ENCODE peak calls at places on chromosomes 7 and 10, in eight cellular contexts. Z, U, I, Y, C, A, K and D are unnamed samples.

GRCh38 chr7:28647076-28647421 is 234.7 kb downstream of the CREB5 start:
- DNase-seq in Z (no peak), U (no peak), I (no peak), Y (no peak), C (no peak), A (no peak), K (no peak), D (no peak)

GRCh38 chr10:28432210-28432676 is 100.7 kb upstream of the WAC start:
- DNase-seq in Z (peak), U (peak), I (peak), Y (peak), C (peak), A (peak), K (peak), D (no peak)

GRCh38 chr7:12769464-12769863 is 82.0 kb downstream of the ARL4A start:
- DNase-seq in Z (no peak), U (no peak), I (no peak), Y (no peak), C (no peak), A (no peak), K (no peak), D (no peak)

GRCh38 chr7:143492799-143493568 is 15.3 kb downstream of the TAS2R41 start:
- DNase-seq in Z (no peak), U (no peak), I (no peak), Y (no peak), C (no peak), A (no peak), K (no peak), D (no peak)

GRCh38 chr7:14432936-14433335 is 443.5 kb upstream of the ETV1 start:
- DNase-seq in Z (no peak), U (no peak), I (no peak), Y (no peak), C (peak), A (no peak), K (no peak), D (no peak)

GRCh38 chr7:38185938-38186337 is 7.9 kb downstream of the STARD3NL start:
- DNase-seq in Z (no peak), U (no peak), I (no peak), Y (no peak), C (no peak), A (no peak), K (no peak), D (no peak)

GRCh38 chr7:41938371-41938770 is 235.5 kb upstream of the INHBA start:
- DNase-seq in Z (no peak), U (no peak), I (no peak), Y (no peak), C (no peak), A (no peak), K (no peak), D (no peak)

GRCh38 chr7:123863461-123863860 is 18.5 kb downstream of the HYAL4 start:
- DNase-seq in Z (no peak), U (no peak), I (no peak), Y (peak), C (no peak), A (no peak), K (no peak), D (no peak)

GRCh38 chr7:17009007-17009719 is 127.4 kb upstream of the AGR3 start:
- DNase-seq in Z (no peak), U (no peak), I (no peak), Y (peak), C (no peak), A (no peak), K (peak), D (no peak)

GRCh38 chr7:92833024-92833765 is 3.2 kb downstream of the CDK6 start:
- DNase-seq in Z (peak), U (peak), I (peak), Y (peak), C (peak), A (peak), K (peak), D (peak)

GRCh38 chr7:33905389-33906032 is at the start of gene BMPER:
- DNase-seq in Z (peak), U (peak), I (peak), Y (no peak), C (peak), A (peak), K (peak), D (peak)

GRCh38 chr10:75334720-75335119 is 66.8 kb downstream of the ZNF503 start:
- DNase-seq in Z (no peak), U (no peak), I (no peak), Y (no peak), C (no peak), A (no peak), K (no peak), D (no peak)

GRCh38 chr10:84026821-84027257 is 112.5 kb upstream of the GHITM start:
- DNase-seq in Z (no peak), U (no peak), I (peak), Y (peak), C (peak), A (no peak), K (no peak), D (no peak)

GRCh38 chr7:115973381-115973780 is 57.2 kb downstream of the TFEC start:
- DNase-seq in Z (no peak), U (no peak), I (no peak), Y (no peak), C (no peak), A (no peak), K (no peak), D (no peak)

GRCh38 chr7:77738871-77739270 is 42.6 kb downstream of the RSBN1L start:
- DNase-seq in Z (peak), U (peak), I (no peak), Y (peak), C (no peak), A (no peak), K (no peak), D (no peak)

GRCh38 chr10:12717981-12718707 is 283.4 kb downstream of the CCDC3 start:
- DNase-seq in Z (no peak), U (peak), I (no peak), Y (peak), C (no peak), A (no peak), K (no peak), D (no peak)

GRCh38 chr7:333399-333776 is 43.4 kb downstream of the FOXL3 start:
- DNase-seq in Z (peak), U (no peak), I (peak), Y (no peak), C (peak), A (peak), K (peak), D (no peak)

GRCh38 chr10:70528726-70529362 is 50.3 kb downstream of the PALD1 start:
- DNase-seq in Z (peak), U (peak), I (peak), Y (peak), C (peak), A (no peak), K (peak), D (no peak)

GRCh38 chr7:5643280-5643679 is 138.2 kb downstream of the RNF216 start:
- DNase-seq in Z (no peak), U (no peak), I (no peak), Y (peak), C (no peak), A (peak), K (no peak), D (no peak)

GRCh38 chr10:101015582-101015973 is 15.4 kb downstream of the PDZD7 start:
- DNase-seq in Z (no peak), U (no peak), I (no peak), Y (no peak), C (no peak), A (no peak), K (no peak), D (no peak)

GRCh38 chr10:119461380-119461779 is 81.1 kb downstream of the RGS10 start:
- DNase-seq in Z (no peak), U (peak), I (no peak), Y (no peak), C (no peak), A (peak), K (no peak), D (no peak)

GRCh38 chr10:7152341-7152740 is 258.5 kb downstream of the SFMBT2 start:
- DNase-seq in Z (no peak), U (no peak), I (no peak), Y (no peak), C (no peak), A (no peak), K (no peak), D (no peak)

GRCh38 chr10:79142064-79142491 is 73.3 kb downstream of the ZMIZ1 start:
- DNase-seq in Z (no peak), U (peak), I (no peak), Y (no peak), C (no peak), A (no peak), K (no peak), D (no peak)

GRCh38 chr10:8534089-8534488 is 479.6 kb downstream of the GATA3 start:
- DNase-seq in Z (no peak), U (no peak), I (no peak), Y (no peak), C (no peak), A (no peak), K (no peak), D (no peak)

GRCh38 chr7:42192072-42192471 is 44.9 kb downstream of the GLI3 start:
- DNase-seq in Z (no peak), U (no peak), I (no peak), Y (no peak), C (no peak), A (no peak), K (no peak), D (no peak)

GRCh38 chr7:32506266-32507054 is 11.2 kb downstream of the AVL9 start:
- DNase-seq in Z (peak), U (peak), I (no peak), Y (peak), C (no peak), A (no peak), K (peak), D (no peak)

GRCh38 chr10:68202965-68203358 is 29.0 kb downstream of the ATOH7 start:
- DNase-seq in Z (peak), U (no peak), I (no peak), Y (no peak), C (no peak), A (no peak), K (no peak), D (no peak)

GRCh38 chr7:93622036-93622714 is 47.7 kb upstream of the CALCR start:
- DNase-seq in Z (no peak), U (peak), I (peak), Y (peak), C (no peak), A (no peak), K (peak), D (no peak)

GRCh38 chr10:57849726-57850357 is 417.9 kb downstream of the IPMK start:
- DNase-seq in Z (no peak), U (no peak), I (no peak), Y (peak), C (no peak), A (no peak), K (peak), D (no peak)

GRCh38 chr10:131570716-131571307 is 259.3 kb upstream of the TCERG1L start:
- DNase-seq in Z (no peak), U (no peak), I (no peak), Y (no peak), C (no peak), A (no peak), K (no peak), D (peak)

GRCh38 chr7:154171422-154171821 is 119.2 kb downstream of the DPP6 start:
- DNase-seq in Z (no peak), U (no peak), I (no peak), Y (no peak), C (no peak), A (no peak), K (no peak), D (no peak)

GRCh38 chr10:44786451-44786850 is 124.7 kb upstream of the TMEM72 start:
- DNase-seq in Z (peak), U (no peak), I (no peak), Y (no peak), C (no peak), A (no peak), K (no peak), D (no peak)

GRCh38 chr7:37765872-37766525 is 82.4 kb upstream of the NME8 start:
- DNase-seq in Z (no peak), U (no peak), I (no peak), Y (no peak), C (no peak), A (no peak), K (no peak), D (no peak)

GRCh38 chr7:138559448-138559847 is 99.4 kb downstream of the TRIM24 start:
- DNase-seq in Z (no peak), U (no peak), I (no peak), Y (no peak), C (no peak), A (no peak), K (no peak), D (no peak)

GRCh38 chr7:130814753-130815152 is 80.7 kb upstream of the KLF14 start:
- DNase-seq in Z (no peak), U (peak), I (peak), Y (peak), C (no peak), A (no peak), K (peak), D (no peak)

GRCh38 chr7:3218561-3219225 is 82.4 kb upstream of the SDK1 start:
- DNase-seq in Z (no peak), U (peak), I (peak), Y (no peak), C (peak), A (no peak), K (peak), D (no peak)

GRCh38 chr7:83065714-83066113 is 97.0 kb downstream of the PCLO start:
- DNase-seq in Z (no peak), U (no peak), I (no peak), Y (peak), C (no peak), A (no peak), K (no peak), D (no peak)

GRCh38 chr7:45182856-45183710 is 25.5 kb downstream of the RAMP3 start:
- DNase-seq in Z (no peak), U (no peak), I (no peak), Y (no peak), C (no peak), A (no peak), K (no peak), D (no peak)